ENCODE peak calls at places on chromosomes 2 and 18, in four cellular contexts. F is K562, P is HCT116, C is HepG2. Y is an unnamed sample.

GRCh38 chr2:25977768-25978167 is 4.5 kb downstream of the KIF3C start:
- DNase-seq in F (no peak), P (no peak), C (peak; percentile 53), Y (no peak)

GRCh38 chr2:121095257-121096080 is 189.5 kb downstream of the TFCP2L1 start:
- DNase-seq in C (peak; percentile 53), P (peak; percentile 72), F (peak; percentile 72), Y (no peak)

GRCh38 chr2:167946367-167946955 is 300.9 kb downstream of the STK39 start:
- DNase-seq in F (no peak), C (no peak), P (no peak), Y (no peak)

GRCh38 chr2:108324531-108325256 is 36.0 kb downstream of the SULT1C2 start:
- DNase-seq in F (no peak), P (no peak), C (no peak), Y (no peak)

GRCh38 chr2:164992818-164993217 is 37.5 kb upstream of the SLC38A11 start:
- DNase-seq in P (peak; percentile 58), F (peak; percentile 82), C (peak; percentile 80), Y (peak; percentile 12)

GRCh38 chr18:44709297-44710117 is 28.8 kb downstream of the SETBP1 start:
- DNase-seq in C (no peak), F (no peak), P (no peak), Y (no peak)

GRCh38 chr2:233146194-233146593 is 86.1 kb downstream of the INPP5D start:
- DNase-seq in F (no peak), C (no peak), P (no peak), Y (no peak)

GRCh38 chr18:44579028-44579692 is 101.5 kb upstream of the SETBP1 start:
- DNase-seq in C (peak; percentile 1), P (no peak), F (peak; percentile 16), Y (no peak)

GRCh38 chr2:207352978-207353377 is 176.8 kb upstream of the CREB1 start:
- DNase-seq in C (no peak), P (no peak), F (peak; percentile 29), Y (no peak)

GRCh38 chr2:129469881-129470280 is 509.6 kb upstream of the RAB6C start:
- DNase-seq in F (no peak), C (no peak), P (no peak), Y (no peak)

GRCh38 chr18:21484851-21485636 is 115.5 kb downstream of the ESCO1 start:
- DNase-seq in F (no peak), P (no peak), C (no peak), Y (no peak)

GRCh38 chr2:149858916-149859634 is 271.5 kb upstream of the MMADHC start:
- DNase-seq in F (no peak), C (no peak), P (no peak), Y (no peak)

GRCh38 chr2:222809582-222809981 is 51.3 kb upstream of the ACSL3 start:
- DNase-seq in F (no peak), C (no peak), P (no peak), Y (no peak)

GRCh38 chr2:204665244-204665643 is 120.0 kb downstream of the PARD3B start:
- DNase-seq in F (no peak), P (no peak), C (peak; percentile 10), Y (no peak)

GRCh38 chr2:5560981-5561380 is 131.2 kb upstream of the SOX11 start:
- DNase-seq in C (no peak), P (no peak), F (no peak), Y (no peak)

GRCh38 chr2:232321817-232322559 is 56.6 kb upstream of the ALPP start:
- DNase-seq in F (no peak), C (no peak), P (no peak), Y (no peak)

GRCh38 chr2:8546319-8547283 is 135.3 kb upstream of the ID2 start:
- DNase-seq in P (no peak), C (no peak), F (no peak), Y (no peak)

GRCh38 chr2:8545676-8546318 is 136.1 kb upstream of the ID2 start:
- DNase-seq in F (no peak), P (no peak), C (no peak), Y (no peak)

GRCh38 chr2:8543412-8544167 is 138.3 kb upstream of the ID2 start:
- DNase-seq in P (no peak), F (no peak), C (no peak), Y (no peak)

GRCh38 chr2:8544168-8544785 is 137.6 kb upstream of the ID2 start:
- DNase-seq in F (no peak), P (no peak), C (no peak), Y (no peak)

GRCh38 chr2:8544786-8545631 is 136.8 kb upstream of the ID2 start:
- DNase-seq in P (peak; percentile 6), C (peak; percentile 35), F (peak; percentile 89), Y (no peak)
- TF ChIP-seq REST in P (no peak), C (no peak), F (no peak), Y (no peak)

GRCh38 chr2:98935777-98936132 is 270 bp downstream of the CRACDL start:
- DNase-seq in F (no peak), C (no peak), P (no peak), Y (no peak)
- H3K27me3 ChIP-seq in F (peaks cover 10% of the 10 kb centered on the region), C (peaks cover 7% of the 10 kb centered on the region), P (no peaks in the 10 kb centered on the region), Y (peaks cover 15% of the 10 kb centered on the region)

GRCh38 chr18:67672142-67672541 is 155.6 kb upstream of the DSEL start:
- DNase-seq in P (no peak), F (no peak), C (no peak), Y (no peak)
- TF ChIP-seq TCF7L2 in P (no peak), F (no peak), C (no peak), Y (no peak)

GRCh38 chr18:57347784-57348183 is 4.6 kb upstream of the ST8SIA3 start:
- DNase-seq in F (no peak), C (no peak), P (no peak), Y (no peak)

GRCh38 chr18:57353940-57354461 is 1.6 kb downstream of the ST8SIA3 start:
- DNase-seq in F (peak; percentile 26), C (peak; percentile 2), P (no peak), Y (no peak)

GRCh38 chr18:57352761-57353136 is 392 bp downstream of the ST8SIA3 start:
- DNase-seq in F (no peak), C (no peak), P (no peak), Y (no peak)

GRCh38 chr18:57352271-57352701 is at the start of gene ST8SIA3:
- DNase-seq in F (no peak), P (no peak), C (no peak), Y (no peak)

GRCh38 chr18:57353137-57353939 is 981 bp downstream of the ST8SIA3 start:
- DNase-seq in P (no peak), C (no peak), F (no peak), Y (no peak)
- TF ChIP-seq REST in P (no peak), C (no peak), F (no peak), Y (no peak)

Y was measured in Panc1.